ENCODE peak calls at places on chromosomes 6 and 20, in five cellular contexts. F, L, M, H and S are unnamed samples.

GRCh38 chr20:35252037-35252461 is 25.6 kb downstream of the MMP24 start:
- DNase-seq in H (no peak), M (no peak), F (no peak), L (no peak), S (no peak)

GRCh38 chr6:32194825-32195651 is 2.6 kb upstream of the GPSM3 start:
- DNase-seq in M (peak; percentile 43), L (no peak), F (no peak), H (no peak), S (peak; percentile 59)

GRCh38 chr6:47079638-47080037 is 37.5 kb upstream of the ADGRF1 start:
- DNase-seq in M (no peak), H (no peak), F (no peak), L (no peak), S (no peak)

GRCh38 chr6:14713008-14713452 is 532.8 kb upstream of the JARID2 start:
- DNase-seq in H (no peak), F (no peak), M (peak; percentile 73), L (no peak), S (peak; percentile 29)

GRCh38 chr6:150334790-150335783 is 33.7 kb upstream of the IYD start:
- DNase-seq in M (peak; percentile 27), H (no peak), F (no peak), L (no peak), S (peak; percentile 51)

GRCh38 chr20:6582449-6582848 is 185.0 kb upstream of the BMP2 start:
- DNase-seq in L (no peak), H (no peak), M (no peak), F (no peak), S (no peak)

GRCh38 chr6:11650711-11651110 is 113.2 kb downstream of the TMEM170B start:
- DNase-seq in L (no peak), H (no peak), F (no peak), M (no peak), S (no peak)

GRCh38 chr20:54454982-54455381 is 20.4 kb upstream of the DOK5 start:
- DNase-seq in L (no peak), H (no peak), M (no peak), F (no peak), S (no peak)

GRCh38 chr6:8825726-8826125 is 390.4 kb upstream of the SLC35B3 start:
- DNase-seq in M (no peak), L (no peak), F (no peak), H (no peak), S (no peak)

GRCh38 chr6:156389296-156389695 is 387.9 kb upstream of the ARID1B start:
- DNase-seq in L (no peak), M (no peak), F (no peak), H (no peak), S (no peak)
- H3K9me3 ChIP-seq in L (no peaks in the 10 kb centered on the region), M (no peaks in the 10 kb centered on the region), F (no peaks in the 10 kb centered on the region), H (no peaks in the 10 kb centered on the region), S (no peaks in the 10 kb centered on the region)

DNA sequence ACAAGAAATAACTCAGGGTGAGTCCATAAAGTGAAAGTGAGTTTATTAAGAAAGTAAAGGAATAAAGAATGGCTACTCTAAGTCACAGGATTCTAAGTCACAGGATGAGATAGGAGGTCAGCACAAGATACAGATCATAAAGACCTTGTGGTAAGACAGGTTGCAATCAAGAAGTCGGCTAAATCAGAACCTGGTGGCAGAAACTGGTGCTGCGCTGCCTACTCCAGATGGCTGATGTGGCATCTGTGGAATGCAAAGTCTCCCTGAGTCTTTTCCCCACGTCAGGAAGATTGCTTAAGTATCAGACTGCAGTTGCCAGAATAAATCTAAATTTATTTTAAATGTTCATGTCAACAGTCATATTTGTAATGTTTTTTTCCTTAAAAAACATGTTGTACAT is 10.7 kb upstream of the KCNK15 start:
- DNase-seq in L (no peak), F (no peak), H (no peak), M (no peak), S (no peak)
- TF ChIP-seq CTCF in L (no peak), F (no peak), H (no peak), M (no peak), S (peak; percentile 7)

DNA sequence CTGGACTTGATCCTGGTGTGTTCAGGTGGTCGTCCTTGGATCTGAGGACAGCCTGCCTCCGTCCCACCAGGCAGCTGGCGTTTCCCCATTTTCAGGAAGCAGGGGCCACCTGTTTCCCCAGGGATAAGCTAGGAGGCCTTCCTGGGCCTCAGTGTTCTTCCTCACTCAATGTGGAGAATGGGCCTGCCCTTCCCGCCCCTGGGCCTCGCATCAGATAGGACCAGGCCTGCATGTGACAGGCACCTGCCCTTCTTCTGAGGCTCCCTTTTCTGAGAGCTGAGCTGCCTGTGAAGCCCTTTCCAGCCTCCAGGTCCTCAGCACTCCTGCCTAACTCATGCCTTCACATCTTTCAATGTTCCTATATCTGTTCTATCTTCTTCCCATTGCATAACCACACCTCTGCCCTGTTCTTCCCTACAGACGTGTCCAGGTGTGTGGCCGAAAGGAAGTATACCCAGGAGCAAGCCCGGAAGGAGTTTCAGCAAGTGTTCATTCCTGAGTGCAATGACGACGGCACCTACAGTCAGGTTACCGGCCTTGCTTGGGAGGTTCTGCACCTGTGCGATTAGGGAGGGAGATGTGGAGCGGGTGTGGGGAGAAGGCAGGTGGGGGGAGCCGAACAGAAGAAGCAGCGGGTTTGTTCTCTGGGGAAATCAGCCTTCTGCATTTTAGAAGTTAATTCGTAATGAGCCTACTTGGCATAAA is 85.1 kb downstream of the SMOC2 start:
- DNase-seq in L (no peak), F (no peak), H (no peak), M (no peak), S (no peak)
- H3K9me3 ChIP-seq in L (no peaks in the 10 kb centered on the region), F (no peaks in the 10 kb centered on the region), H (no peaks in the 10 kb centered on the region), M (no peaks in the 10 kb centered on the region), S (no peaks in the 10 kb centered on the region)

DNA sequence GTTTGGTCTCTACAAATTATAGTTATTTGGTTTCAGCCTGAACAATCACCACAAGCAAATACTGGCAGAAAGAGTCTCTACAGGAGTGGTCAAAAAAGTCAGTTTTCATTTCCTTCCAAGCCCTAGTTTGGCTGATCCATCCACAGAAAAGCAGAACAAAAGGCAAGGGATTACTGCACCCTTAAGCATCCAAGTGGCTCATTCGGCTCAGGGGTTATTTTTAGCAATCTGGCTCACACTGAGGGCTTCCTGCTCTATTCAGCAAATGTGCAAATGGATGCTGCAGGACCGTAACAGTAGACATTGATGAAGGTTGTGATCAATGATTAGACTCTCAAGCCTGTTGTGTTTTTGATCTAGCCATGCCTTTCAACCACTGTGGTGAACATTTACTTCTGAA is 62.2 kb upstream of the FABP7 start:
- DNase-seq in H (no peak), M (no peak), L (no peak), F (no peak), S (no peak)
- TF ChIP-seq CTCF in H (no peak), M (no peak), L (no peak), F (no peak), S (no peak)

GRCh38 chr20:15618912-15619311 is 954.3 kb downstream of the KIF16B start:
- DNase-seq in F (no peak), L (no peak), H (no peak), M (no peak), S (no peak)
- H3K9me3 ChIP-seq in F (no peaks in the 10 kb centered on the region), L (no peaks in the 10 kb centered on the region), H (no peaks in the 10 kb centered on the region), M (no peaks in the 10 kb centered on the region), S (no peaks in the 10 kb centered on the region)

GRCh38 chr20:32521780-32522524 is 63.2 kb downstream of the NOL4L start:
- DNase-seq in F (peak; percentile 84), H (peak; percentile 76), M (peak; percentile 73), L (peak; percentile 73), S (peak; percentile 71)

GRCh38 chr20:32520927-32521203 is 64.3 kb downstream of the NOL4L start:
- DNase-seq in F (no peak), H (no peak), L (no peak), M (no peak), S (no peak)

GRCh38 chr20:32522775-32523612 is 62.1 kb downstream of the NOL4L start:
- DNase-seq in M (no peak), L (no peak), F (peak; percentile 52), H (peak; percentile 35), S (no peak)

GRCh38 chr20:32523613-32524218 is 61.4 kb downstream of the NOL4L start:
- DNase-seq in F (peak; percentile 36), M (no peak), L (no peak), H (peak; percentile 28), S (no peak)

GRCh38 chr20:32522525-32522774 is 62.7 kb downstream of the NOL4L start:
- DNase-seq in H (peak; percentile 35), M (no peak), F (no peak), L (no peak), S (no peak)
- TF ChIP-seq CTCF in H (no peak), M (no peak), F (no peak), L (no peak), S (no peak)

DNA sequence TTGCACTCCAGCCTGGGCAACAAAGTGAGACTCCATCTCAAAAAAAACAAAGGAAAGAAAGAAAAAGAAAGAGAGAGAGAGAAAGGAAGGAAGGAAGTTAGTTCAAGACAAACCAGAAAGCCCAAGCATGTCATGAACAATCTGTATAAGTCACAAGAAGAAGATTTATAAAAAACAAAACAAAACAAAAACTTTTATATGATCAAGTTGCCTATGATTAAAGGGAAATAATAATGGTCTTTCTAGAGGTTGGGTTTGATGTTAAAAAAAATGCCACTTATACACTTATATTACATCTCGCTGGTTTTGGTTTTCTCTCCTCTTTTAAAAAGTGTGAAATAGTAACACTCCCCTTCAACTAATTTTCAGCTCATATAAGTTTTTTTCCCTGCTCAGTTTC is 146.2 kb upstream of the CARMIL1 start:
- DNase-seq in M (no peak), H (no peak), L (no peak), F (no peak), S (no peak)
- H3K9me3 ChIP-seq in M (peaks cover 7% of the 10 kb centered on the region), H (peaks cover 9% of the 10 kb centered on the region), L (no peaks in the 10 kb centered on the region), F (no peaks in the 10 kb centered on the region), S (no peaks in the 10 kb centered on the region)

GRCh38 chr6:37059344-37060194 is 54.1 kb downstream of the FGD2 start:
- DNase-seq in H (no peak), M (no peak), L (peak; percentile 65), F (peak; percentile 77), S (peak; percentile 52)
- TF ChIP-seq CTCF in H (no peak), M (no peak), L (no peak), F (peak; percentile 28), S (no peak)

GRCh38 chr6:3278691-3279090 is 19.9 kb downstream of the PSMG4 start:
- DNase-seq in L (no peak), H (peak; percentile 20), F (no peak), M (no peak), S (no peak)
- H3K9me3 ChIP-seq in L (no peaks in the 10 kb centered on the region), H (no peaks in the 10 kb centered on the region), F (no peaks in the 10 kb centered on the region), M (no peaks in the 10 kb centered on the region), S (no peaks in the 10 kb centered on the region)